ENCODE peak calls at places on chromosomes 16 and 17, in seven cellular contexts. P is AG09319; K is adrenal gland; H is nephron progenitor cell; E is stimulated activated CD4-positive, alpha-beta T cell treated with anti-CD3 and anti-CD28 coated beads, Interleukin-1b, Interleukin-23, amount 100 ng/mL, for 24 hours; D is NCI-H1092; G is naive thymus-derived CD4-positive, alpha-beta T cell. Q is an unnamed sample.
A peak's percentile ranks its signal among the peaks of the same experiment; 100 is the strongest.

GRCh38 chr16:617855-618254 is 12.9 kb upstream of the WFIKKN1 start:
- DNase-seq in K (no peak), G (no peak), D (no peak), E (no peak), H (no peak), P (no peak), Q (no peak)

GRCh38 chr17:11363575-11363974 is 122.6 kb downstream of the SHISA6 start:
- DNase-seq in P (no peak), D (no peak), G (no peak), H (no peak), K (no peak), E (no peak), Q (no peak)

GRCh38 chr17:6608321-6608720 is 32.2 kb downstream of the KIAA0753 start:
- DNase-seq in E (no peak), K (no peak), D (no peak), P (no peak), G (no peak), H (no peak), Q (no peak)

GRCh38 chr17:77451271-77451893 is 310.6 kb downstream of the SEC14L1 start:
- DNase-seq in G (peak; percentile 71), P (no peak), E (no peak), K (peak; percentile 76), D (peak; percentile 76), H (peak; percentile 90), Q (no peak)

GRCh38 chr17:31424944-31425582 is 33.6 kb downstream of the RAB11FIP4 start:
- DNase-seq in E (no peak), H (peak; percentile 56), K (peak; percentile 88), G (no peak), P (no peak), D (peak; percentile 85), Q (no peak)

GRCh38 chr16:6862058-6862457 is 470.6 kb upstream of the RBFOX1 start:
- DNase-seq in K (no peak), G (no peak), H (no peak), D (no peak), P (no peak), E (no peak), Q (no peak)

GRCh38 chr17:38344127-38344745 is 480 bp upstream of the GPR179 start:
- DNase-seq in D (peak; percentile 39), H (no peak), G (no peak), K (no peak), P (no peak), E (no peak), Q (no peak)

GRCh38 chr17:74443516-74444296 is 11.8 kb downstream of the GPRC5C start:
- DNase-seq in D (no peak), K (peak; percentile 30), H (no peak), P (no peak), E (no peak), G (no peak), Q (no peak)

GRCh38 chr17:62637809-62638208 is 10.3 kb downstream of the MRC2 start:
- DNase-seq in D (no peak), G (no peak), K (no peak), E (no peak), H (no peak), P (no peak), Q (no peak)

GRCh38 chr16:86491643-86492030 is 18.7 kb upstream of the FOXF1 start:
- DNase-seq in K (no peak), H (no peak), E (no peak), D (no peak), G (no peak), P (no peak), Q (no peak)

GRCh38 chr16:10688291-10688690 is 6.4 kb downstream of the TEKT5 start:
- DNase-seq in H (no peak), P (no peak), G (no peak), K (no peak), D (no peak), E (no peak), Q (no peak)

GRCh38 chr17:70855401-70856054 is 686.2 kb downstream of the KCNJ2 start:
- DNase-seq in G (no peak), K (no peak), H (peak; percentile 32), D (peak; percentile 71), E (no peak), P (no peak), Q (no peak)

GRCh38 chr17:42456223-42457106 is 2.2 kb upstream of the ATP6V0A1 start:
- DNase-seq in G (peak; percentile 79), E (no peak), K (no peak), H (no peak), P (peak; percentile 40), D (no peak), Q (no peak)

GRCh38 chr17:41026668-41027471 is at the start of gene KRTAP1-5:
- DNase-seq in D (no peak), G (no peak), E (no peak), P (peak; percentile 81), K (no peak), H (no peak), Q (no peak)

Q was measured in cortex of kidney.